ENCODE peak calls at places on chromosome 12, in nine cellular contexts. One of them, this sample, is unnamed.

GRCh38 chr12:124940393-124941169 is 26.1 kb upstream of the UBC start:
- DNase-seq in transverse colon: peak; percentile 95
- DNase-seq in A549: peak; percentile 75
- DNase-seq in PC-3: peak; percentile 97
- DNase-seq in neural progenitor cell: peak; percentile 93
- DNase-seq in left lung: peak; percentile 94
- DNase-seq in kidney: peak; percentile 95
- DNase-seq in tibial nerve: peak; percentile 89
- DNase-seq in Panc1: no peak
- DNase-seq in this sample: peak; percentile 96

GRCh38 chr12:51533799-51534198 is 57.2 kb upstream of the SCN8A start:
- DNase-seq in transverse colon: no peak
- DNase-seq in A549: no peak
- DNase-seq in PC-3: peak; percentile 29
- DNase-seq in neural progenitor cell: no peak
- DNase-seq in left lung: no peak
- DNase-seq in kidney: no peak
- DNase-seq in tibial nerve: no peak
- DNase-seq in Panc1: no peak
- DNase-seq in this sample: no peak

GRCh38 chr12:122687091-122687490 is 16.1 kb downstream of the HCAR2 start:
- DNase-seq in transverse colon: peak; percentile 48
- DNase-seq in A549: no peak
- DNase-seq in PC-3: peak; percentile 34
- DNase-seq in neural progenitor cell: no peak
- DNase-seq in left lung: peak; percentile 85
- DNase-seq in kidney: no peak
- DNase-seq in tibial nerve: no peak
- DNase-seq in Panc1: no peak
- DNase-seq in this sample: no peak

GRCh38 chr12:104455594-104456416 is 943 bp upstream of the CHST11 start:
- DNase-seq in transverse colon: no peak
- DNase-seq in A549: no peak
- DNase-seq in PC-3: peak; percentile 15
- DNase-seq in neural progenitor cell: no peak
- DNase-seq in left lung: no peak
- DNase-seq in kidney: no peak
- DNase-seq in tibial nerve: no peak
- DNase-seq in Panc1: no peak
- DNase-seq in this sample: no peak

GRCh38 chr12:5882511-5883185 is 62.4 kb downstream of the ANO2 start:
- DNase-seq in transverse colon: no peak
- DNase-seq in A549: no peak
- DNase-seq in PC-3: no peak
- DNase-seq in neural progenitor cell: no peak
- DNase-seq in left lung: no peak
- DNase-seq in kidney: no peak
- DNase-seq in tibial nerve: no peak
- DNase-seq in Panc1: no peak
- DNase-seq in this sample: peak; percentile 55

GRCh38 chr12:28611115-28611435 is 420.8 kb downstream of the CCDC91 start:
- DNase-seq in transverse colon: no peak
- DNase-seq in A549: no peak
- DNase-seq in PC-3: peak; percentile 91
- DNase-seq in neural progenitor cell: no peak
- DNase-seq in left lung: no peak
- DNase-seq in kidney: no peak
- DNase-seq in tibial nerve: no peak
- DNase-seq in Panc1: no peak
- DNase-seq in this sample: no peak

GRCh38 chr12:20695232-20695631 is at the start of gene SLCO1C1:
- DNase-seq in transverse colon: no peak
- DNase-seq in A549: no peak
- DNase-seq in PC-3: no peak
- DNase-seq in neural progenitor cell: peak; percentile 49
- DNase-seq in left lung: no peak
- DNase-seq in kidney: no peak
- DNase-seq in tibial nerve: no peak
- DNase-seq in Panc1: no peak
- DNase-seq in this sample: no peak

GRCh38 chr12:3557791-3558190 is 66.8 kb downstream of the PRMT8 start:
- DNase-seq in transverse colon: no peak
- DNase-seq in A549: no peak
- DNase-seq in PC-3: no peak
- DNase-seq in neural progenitor cell: no peak
- DNase-seq in left lung: no peak
- DNase-seq in kidney: no peak
- DNase-seq in tibial nerve: no peak
- DNase-seq in Panc1: no peak
- DNase-seq in this sample: no peak

GRCh38 chr12:66538970-66539369 is 139.9 kb downstream of the GRIP1 start:
- DNase-seq in transverse colon: no peak
- DNase-seq in A549: no peak
- DNase-seq in PC-3: peak; percentile 45
- DNase-seq in neural progenitor cell: no peak
- DNase-seq in left lung: no peak
- DNase-seq in kidney: no peak
- DNase-seq in tibial nerve: no peak
- DNase-seq in Panc1: no peak
- DNase-seq in this sample: no peak

GRCh38 chr12:123150273-123150803 is 552 bp downstream of the PITPNM2 start:
- DNase-seq in transverse colon: peak; percentile 31
- DNase-seq in A549: peak; percentile 50
- DNase-seq in PC-3: peak; percentile 20
- DNase-seq in neural progenitor cell: peak; percentile 16
- DNase-seq in left lung: no peak
- DNase-seq in kidney: peak; percentile 85
- DNase-seq in tibial nerve: no peak
- DNase-seq in Panc1: no peak
- DNase-seq in this sample: no peak

GRCh38 chr12:75635606-75636444 is 124.4 kb upstream of the KRR1 start:
- DNase-seq in transverse colon: no peak
- DNase-seq in A549: peak; percentile 40
- DNase-seq in PC-3: peak; percentile 85
- DNase-seq in neural progenitor cell: no peak
- DNase-seq in left lung: no peak
- DNase-seq in kidney: no peak
- DNase-seq in tibial nerve: no peak
- DNase-seq in Panc1: no peak
- DNase-seq in this sample: no peak

GRCh38 chr12:49662998-49663843 is 39.9 kb downstream of the PRPF40B start:
- DNase-seq in transverse colon: peak; percentile 63
- DNase-seq in A549: no peak
- DNase-seq in PC-3: peak; percentile 44
- DNase-seq in neural progenitor cell: no peak
- DNase-seq in left lung: peak; percentile 81
- DNase-seq in kidney: peak; percentile 88
- DNase-seq in tibial nerve: peak; percentile 67
- DNase-seq in Panc1: peak; percentile 13
- DNase-seq in this sample: no peak

GRCh38 chr12:100987552-100988277 is 193.1 kb downstream of the ANO4 start:
- DNase-seq in transverse colon: no peak
- DNase-seq in A549: peak; percentile 21
- DNase-seq in PC-3: peak; percentile 66
- DNase-seq in neural progenitor cell: peak; percentile 77
- DNase-seq in left lung: no peak
- DNase-seq in kidney: no peak
- DNase-seq in tibial nerve: no peak
- DNase-seq in Panc1: no peak
- DNase-seq in this sample: no peak

GRCh38 chr12:2311001-2311778 is 258.4 kb downstream of the CACNA1C start:
- DNase-seq in transverse colon: no peak
- DNase-seq in A549: no peak
- DNase-seq in PC-3: no peak
- DNase-seq in neural progenitor cell: no peak
- DNase-seq in left lung: no peak
- DNase-seq in kidney: no peak
- DNase-seq in tibial nerve: no peak
- DNase-seq in Panc1: no peak
- DNase-seq in this sample: no peak

DNA sequence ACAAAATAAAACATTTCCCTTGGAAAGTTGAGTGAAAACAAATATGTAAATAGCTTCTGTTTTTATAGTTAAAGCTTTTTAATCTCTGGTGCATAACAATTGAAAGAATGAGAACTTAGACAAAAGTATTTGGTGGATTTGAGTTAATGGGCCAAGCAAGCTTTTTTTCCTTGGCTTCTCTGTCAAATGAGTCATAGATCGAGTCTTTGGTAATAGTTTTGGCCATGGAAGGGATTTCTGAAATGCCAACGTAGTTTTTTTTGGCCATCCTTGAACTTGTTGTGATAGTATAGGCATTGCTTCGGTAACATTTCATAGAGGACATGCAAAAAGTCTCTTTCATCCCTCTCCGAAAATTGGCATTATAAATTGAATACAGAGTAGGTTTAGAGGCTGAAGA is 34.9 kb downstream of the GPR19 start:
- DNase-seq in transverse colon: no peak
- DNase-seq in A549: no peak
- DNase-seq in PC-3: peak; percentile 36
- DNase-seq in neural progenitor cell: no peak
- DNase-seq in left lung: no peak
- DNase-seq in kidney: no peak
- DNase-seq in tibial nerve: no peak
- DNase-seq in Panc1: no peak
- DNase-seq in this sample: no peak
- TF ChIP-seq CTCF in transverse colon: no peak
- TF ChIP-seq CTCF in A549: no peak
- TF ChIP-seq CTCF in PC-3: no peak
- TF ChIP-seq CTCF in neural progenitor cell: no peak
- TF ChIP-seq CTCF in left lung: no peak
- TF ChIP-seq CTCF in kidney: no peak
- TF ChIP-seq CTCF in tibial nerve: no peak
- TF ChIP-seq CTCF in Panc1: no peak
- TF ChIP-seq CTCF in this sample: no peak

GRCh38 chr12:87227157-87227556 is 802.0 kb downstream of the C12orf50 start:
- DNase-seq in transverse colon: no peak
- DNase-seq in A549: no peak
- DNase-seq in PC-3: no peak
- DNase-seq in neural progenitor cell: no peak
- DNase-seq in left lung: no peak
- DNase-seq in kidney: no peak
- DNase-seq in tibial nerve: no peak
- DNase-seq in Panc1: no peak
- DNase-seq in this sample: no peak
- H3K27ac ChIP-seq in transverse colon: no peak overlapping the region
- H3K27ac ChIP-seq in A549: no peak overlapping the region
- H3K27ac ChIP-seq in PC-3: no peak overlapping the region
- H3K27ac ChIP-seq in neural progenitor cell: no peak overlapping the region
- H3K27ac ChIP-seq in left lung: no peak overlapping the region
- H3K27ac ChIP-seq in kidney: no peak overlapping the region
- H3K27ac ChIP-seq in tibial nerve: no peak overlapping the region
- H3K27ac ChIP-seq in Panc1: no peak overlapping the region
- H3K27ac ChIP-seq in this sample: no peak overlapping the region

GRCh38 chr12:46934374-46935111 is 108.7 kb upstream of the SLC38A4 start:
- DNase-seq in transverse colon: no peak
- DNase-seq in A549: no peak
- DNase-seq in PC-3: no peak
- DNase-seq in neural progenitor cell: no peak
- DNase-seq in left lung: no peak
- DNase-seq in kidney: no peak
- DNase-seq in tibial nerve: no peak
- DNase-seq in Panc1: no peak
- DNase-seq in this sample: no peak
- TF ChIP-seq CTCF in transverse colon: no peak
- TF ChIP-seq CTCF in A549: no peak
- TF ChIP-seq CTCF in PC-3: no peak
- TF ChIP-seq CTCF in neural progenitor cell: no peak
- TF ChIP-seq CTCF in left lung: no peak
- TF ChIP-seq CTCF in kidney: no peak
- TF ChIP-seq CTCF in tibial nerve: no peak
- TF ChIP-seq CTCF in Panc1: peak; percentile 47
- TF ChIP-seq CTCF in this sample: no peak

GRCh38 chr12:53224897-53225634 is 6.9 kb downstream of the RARG start:
- DNase-seq in transverse colon: no peak
- DNase-seq in A549: no peak
- DNase-seq in PC-3: no peak
- DNase-seq in neural progenitor cell: no peak
- DNase-seq in left lung: no peak
- DNase-seq in kidney: peak; percentile 12
- DNase-seq in tibial nerve: no peak
- DNase-seq in Panc1: no peak
- DNase-seq in this sample: no peak
- H3K27ac ChIP-seq in transverse colon: peak overlapping the region; percentile 98
- H3K27ac ChIP-seq in A549: peak overlapping the region; percentile 61
- H3K27ac ChIP-seq in PC-3: peak overlapping the region; percentile 21
- H3K27ac ChIP-seq in neural progenitor cell: no peak overlapping the region
- H3K27ac ChIP-seq in left lung: no peak overlapping the region
- H3K27ac ChIP-seq in kidney: peak overlapping the region; percentile 23
- H3K27ac ChIP-seq in tibial nerve: peak overlapping the region; percentile 100
- H3K27ac ChIP-seq in Panc1: no peak overlapping the region
- H3K27ac ChIP-seq in this sample: peak overlapping the region; percentile 99

DNA sequence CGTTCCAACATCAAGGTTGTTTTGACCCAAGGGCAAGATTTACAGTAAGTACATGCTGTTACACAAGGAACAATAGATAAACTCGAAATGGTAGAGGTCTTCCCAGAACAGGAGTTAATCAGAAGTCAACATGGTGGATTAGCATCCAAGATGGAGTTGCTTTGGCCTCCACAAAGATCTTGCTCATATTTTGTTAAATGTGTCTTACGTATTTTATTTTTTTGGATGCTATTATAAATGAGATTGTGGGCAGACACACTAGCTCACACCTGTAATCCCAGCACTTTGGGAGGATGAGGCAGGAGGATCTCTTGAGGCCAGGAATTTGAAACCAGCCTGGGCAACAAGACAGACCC is 22.3 kb upstream of the RAB21 start:
- DNase-seq in transverse colon: no peak
- DNase-seq in A549: no peak
- DNase-seq in PC-3: no peak
- DNase-seq in neural progenitor cell: no peak
- DNase-seq in left lung: no peak
- DNase-seq in kidney: no peak
- DNase-seq in tibial nerve: no peak
- DNase-seq in Panc1: no peak
- DNase-seq in this sample: no peak
- TF ChIP-seq CTCF in transverse colon: no peak
- TF ChIP-seq CTCF in A549: no peak
- TF ChIP-seq CTCF in PC-3: no peak
- TF ChIP-seq CTCF in neural progenitor cell: no peak
- TF ChIP-seq CTCF in left lung: no peak
- TF ChIP-seq CTCF in kidney: no peak
- TF ChIP-seq CTCF in tibial nerve: no peak
- TF ChIP-seq CTCF in Panc1: no peak
- TF ChIP-seq CTCF in this sample: no peak

GRCh38 chr12:6934110-6934509 is 6.4 kb downstream of the ATN1 start:
- DNase-seq in transverse colon: no peak
- DNase-seq in A549: no peak
- DNase-seq in PC-3: no peak
- DNase-seq in neural progenitor cell: no peak
- DNase-seq in left lung: no peak
- DNase-seq in kidney: peak; percentile 77
- DNase-seq in tibial nerve: no peak
- DNase-seq in Panc1: no peak
- DNase-seq in this sample: no peak
- H3K27ac ChIP-seq in transverse colon: peak overlapping the region; percentile 99
- H3K27ac ChIP-seq in A549: peak overlapping the region; percentile 21
- H3K27ac ChIP-seq in PC-3: no peak overlapping the region
- H3K27ac ChIP-seq in neural progenitor cell: no peak overlapping the region
- H3K27ac ChIP-seq in left lung: peak overlapping the region; percentile 53
- H3K27ac ChIP-seq in kidney: peak overlapping the region; percentile 73
- H3K27ac ChIP-seq in tibial nerve: peak overlapping the region; percentile 74
- H3K27ac ChIP-seq in Panc1: peak overlapping the region; percentile 61
- H3K27ac ChIP-seq in this sample: peak overlapping the region; percentile 34